ENCODE peak calls at places on chromosomes 1 and 21, in five cellular contexts. Z, H, I, Y and C are unnamed samples.

GRCh38 chr1:111937147-111937725 is 52.2 kb downstream of the KCND3 start:
- DNase-seq in H (no peak), Y (no peak), Z (no peak), I (no peak), C (peak; percentile 59)

GRCh38 chr1:156508205-156508954 is 7.8 kb upstream of the MEF2D start:
- DNase-seq in Z (no peak), H (peak; percentile 58), I (peak; percentile 63), Y (peak; percentile 61), C (peak; percentile 87)

GRCh38 chr1:198560093-198560638 is 19.7 kb upstream of the ATP6V1G3 start:
- DNase-seq in Y (no peak), H (no peak), I (no peak), Z (no peak), C (peak; percentile 31)

GRCh38 chr1:214496126-214496525 is 55.3 kb downstream of the PTPN14 start:
- DNase-seq in I (no peak), H (no peak), Y (peak; percentile 35), Z (no peak), C (peak; percentile 37)

GRCh38 chr1:220330265-220330664 is 58.0 kb upstream of the RAB3GAP2 start:
- DNase-seq in Y (peak; percentile 55), I (no peak), Z (no peak), H (no peak), C (no peak)

GRCh38 chr1:201537966-201538617 is 835 bp upstream of the NAV1 start:
- DNase-seq in H (no peak), Z (no peak), I (no peak), Y (peak; percentile 70), C (peak; percentile 49)

GRCh38 chr1:246591958-246592357 is 25.7 kb downstream of the CNST start:
- DNase-seq in H (no peak), Z (no peak), I (no peak), Y (no peak), C (no peak)

GRCh38 chr1:53332188-53332564 is 4.3 kb upstream of the LRP8 start:
- DNase-seq in Y (no peak), Z (no peak), H (no peak), I (no peak), C (no peak)

GRCh38 chr1:182206628-182207239 is 145.2 kb upstream of the ZNF648 start:
- DNase-seq in Y (no peak), Z (no peak), H (no peak), I (peak; percentile 74), C (no peak)

GRCh38 chr1:155171836-155172731 is 1.0 kb downstream of the KRTCAP2 start:
- DNase-seq in H (no peak), I (no peak), Z (no peak), Y (no peak), C (no peak)

GRCh38 chr1:228647523-228648444 is 87.5 kb upstream of the RHOU start:
- DNase-seq in H (peak; percentile 25), Y (peak; percentile 67), I (no peak), Z (peak; percentile 15), C (peak; percentile 86)

GRCh38 chr1:3688356-3688755 is 36.0 kb downstream of the TP73 start:
- DNase-seq in I (no peak), Y (no peak), Z (no peak), H (peak; percentile 59), C (no peak)

GRCh38 chr21:15422761-15423160 is 307.0 kb upstream of the USP25 start:
- DNase-seq in Y (no peak), H (no peak), Z (no peak), I (no peak), C (no peak)

GRCh38 chr1:158095737-158096335 is 84.9 kb upstream of the CD1D start:
- DNase-seq in Z (peak; percentile 19), H (no peak), I (no peak), Y (peak; percentile 45), C (peak; percentile 15)

GRCh38 chr1:184685116-184685515 is 69.5 kb downstream of the EDEM3 start:
- DNase-seq in H (peak; percentile 50), Z (no peak), Y (no peak), I (no peak), C (no peak)

GRCh38 chr1:36464605-36465393 is 615 bp upstream of the MRPS15 start:
- DNase-seq in H (no peak), Z (no peak), I (no peak), Y (no peak), C (no peak)

GRCh38 chr1:30763654-30764248 is 6.2 kb upstream of the LAPTM5 start:
- DNase-seq in H (no peak), Z (no peak), Y (peak; percentile 85), I (no peak), C (peak; percentile 64)

GRCh38 chr1:228471762-228472398 is 15.3 kb upstream of the RNF187 start:
- DNase-seq in I (no peak), Z (peak; percentile 17), Y (peak; percentile 37), H (no peak), C (no peak)

GRCh38 chr1:228989992-228990827 is 254.9 kb downstream of the RHOU start:
- DNase-seq in H (no peak), Z (no peak), Y (peak; percentile 71), I (peak; percentile 47), C (peak; percentile 76)

GRCh38 chr1:229365574-229365973 is 22.7 kb upstream of the CCSAP start:
- DNase-seq in I (no peak), Y (no peak), Z (no peak), H (no peak), C (no peak)

GRCh38 chr1:27601771-27602509 is 2.0 kb downstream of the AHDC1 start:
- DNase-seq in Z (no peak), Y (no peak), I (no peak), H (no peak), C (peak; percentile 69)

GRCh38 chr1:220272047-220272840 is at the start of gene RAB3GAP2:
- DNase-seq in I (peak; percentile 84), Z (peak; percentile 97), Y (peak; percentile 89), H (peak; percentile 98), C (peak; percentile 96)

GRCh38 chr1:92503926-92504750 is 17.4 kb upstream of the GFI1 start:
- DNase-seq in I (no peak), Z (no peak), H (no peak), Y (no peak), C (no peak)

GRCh38 chr1:154191990-154192450 is at the start of gene TPM3:
- DNase-seq in H (no peak), Z (no peak), Y (no peak), I (no peak), C (no peak)

GRCh38 chr1:18972531-18972930 is 16.1 kb upstream of the IFFO2 start:
- DNase-seq in I (no peak), Z (peak; percentile 46), Y (peak; percentile 35), H (no peak), C (no peak)

GRCh38 chr21:36347962-36348328 is 27.9 kb downstream of the MORC3 start:
- DNase-seq in Y (no peak), I (no peak), H (no peak), Z (no peak), C (no peak)

GRCh38 chr1:14392161-14392886 is 206.2 kb upstream of the KAZN start:
- DNase-seq in Z (no peak), H (no peak), I (no peak), Y (no peak), C (no peak)

GRCh38 chr1:98468111-98468717 is 193.3 kb upstream of the SNX7 start:
- DNase-seq in H (no peak), I (no peak), Z (no peak), Y (peak; percentile 65), C (no peak)

GRCh38 chr1:16067933-16068332 is 5.5 kb downstream of the FAM131C start:
- DNase-seq in H (no peak), Z (no peak), I (no peak), Y (no peak), C (no peak)

GRCh38 chr1:33753087-33753856 is 110.6 kb upstream of the HMGB4 start:
- DNase-seq in Z (no peak), I (no peak), Y (no peak), H (no peak), C (no peak)

GRCh38 chr1:215682232-215682631 is 115.1 kb downstream of the KCTD3 start:
- DNase-seq in I (no peak), Z (no peak), Y (no peak), H (no peak), C (no peak)

GRCh38 chr21:44948426-44949120 is 8.7 kb downstream of the SLX9 start:
- DNase-seq in I (no peak), Z (no peak), H (no peak), Y (no peak), C (no peak)
- H3K36me3 ChIP-seq in I (no peaks in the 10 kb centered on the region), Z (peaks cover 10% of the 10 kb centered on the region), H (peaks cover 33% of the 10 kb centered on the region), Y (peaks cover 87% of the 10 kb centered on the region), C (peaks cover 68% of the 10 kb centered on the region)

DNA sequence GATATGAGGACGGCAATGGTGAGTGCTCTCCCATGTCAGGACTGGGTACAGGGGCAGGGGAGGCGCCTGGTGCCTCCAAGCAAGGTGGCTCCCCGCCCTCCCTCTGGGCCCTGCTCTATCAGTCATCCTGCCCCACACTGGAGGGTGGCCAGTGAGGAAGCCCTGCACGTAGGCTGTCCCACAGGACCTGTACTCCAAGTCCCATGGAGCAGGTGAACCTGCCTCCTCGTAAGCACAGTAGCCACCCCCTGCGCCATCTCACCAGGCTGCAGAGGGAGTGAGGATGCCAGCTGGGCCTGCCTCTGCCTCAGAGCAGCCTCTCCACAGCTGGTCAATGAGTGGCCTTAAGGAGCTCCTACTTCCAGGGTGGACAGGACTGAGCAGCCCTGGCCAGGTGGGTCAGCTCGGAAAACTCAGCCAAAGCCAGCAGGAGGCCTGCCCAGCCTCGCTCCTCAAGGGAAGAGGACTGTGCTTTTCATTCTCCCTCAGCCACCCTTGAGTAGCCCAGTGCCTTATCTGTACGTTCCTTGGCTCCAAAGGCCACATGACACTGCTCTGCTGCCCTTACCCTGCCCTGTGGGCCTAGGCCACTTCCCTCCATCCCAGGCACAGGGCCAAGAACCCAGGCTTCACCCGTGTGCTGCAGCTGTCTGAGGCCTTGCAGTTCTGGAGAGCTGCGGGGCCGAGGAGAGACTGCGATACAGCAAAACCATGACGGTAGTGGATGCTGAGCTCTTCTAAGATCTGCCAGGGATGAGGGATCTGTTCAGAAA is 39.6 kb downstream of the SLC45A1 start:
- DNase-seq in Z (no peak), Y (no peak), H (no peak), I (no peak), C (no peak)
- H3K36me3 ChIP-seq in Z (peaks cover 52% of the 10 kb centered on the region), Y (peaks cover 95% of the 10 kb centered on the region), H (peaks cover 37% of the 10 kb centered on the region), I (peaks cover 20% of the 10 kb centered on the region), C (peaks cover 47% of the 10 kb centered on the region)

GRCh38 chr1:44803312-44804095 is 3.3 kb downstream of the PLK3 start:
- DNase-seq in Z (no peak), H (no peak), Y (no peak), I (no peak), C (no peak)

GRCh38 chr1:44801491-44802305 is 1.5 kb downstream of the PLK3 start:
- DNase-seq in Y (peak; percentile 38), I (no peak), H (no peak), Z (peak; percentile 54), C (no peak)

GRCh38 chr1:44803062-44803311 is 2.8 kb downstream of the PLK3 start:
- DNase-seq in Z (no peak), I (no peak), Y (no peak), H (no peak), C (no peak)

GRCh38 chr1:44799770-44800584 is at the start of gene PLK3:
- DNase-seq in Z (peak; percentile 97), H (peak; percentile 100), I (peak; percentile 97), Y (peak; percentile 98), C (peak; percentile 96)

GRCh38 chr1:44802306-44803061 is 2.3 kb downstream of the PLK3 start:
- DNase-seq in Y (no peak), H (no peak), I (no peak), Z (no peak), C (no peak)
- H3K36me3 ChIP-seq in Y (peaks cover 53% of the 10 kb centered on the region), H (peaks cover 30% of the 10 kb centered on the region), I (no peaks in the 10 kb centered on the region), Z (peaks cover 29% of the 10 kb centered on the region), C (peaks cover 32% of the 10 kb centered on the region)

DNA sequence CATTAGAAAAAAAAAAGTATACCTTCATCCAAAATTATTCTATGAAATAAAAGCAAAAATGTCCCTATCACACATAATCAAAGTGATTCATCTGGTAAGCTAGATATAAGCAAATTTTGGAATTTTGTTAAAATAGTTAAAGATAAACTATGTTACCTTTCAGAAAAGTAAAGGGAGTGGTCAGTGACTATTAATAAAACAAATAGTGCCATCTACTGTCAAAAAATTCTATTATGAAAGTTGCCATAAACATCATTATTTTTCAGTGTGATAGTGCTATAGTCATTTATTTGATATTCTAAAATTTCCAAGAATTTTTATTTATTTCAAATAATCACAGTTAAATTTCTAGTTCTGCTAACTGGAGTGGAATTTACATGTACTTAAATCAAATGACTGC is 803.7 kb downstream of the KCNT2 start:
- DNase-seq in Y (no peak), Z (no peak), H (no peak), I (no peak), C (no peak)
- H3K36me3 ChIP-seq in Y (no peaks in the 10 kb centered on the region), Z (no peaks in the 10 kb centered on the region), H (no peaks in the 10 kb centered on the region), I (no peaks in the 10 kb centered on the region), C (no peaks in the 10 kb centered on the region)